ENCODE peak calls at places on chromosomes 3 and 15, in five cellular contexts. X is T-helper 17 cell, G is upper lobe of right lung, Y is Panc1, L is aorta. I is an unnamed sample.

GRCh38 chr15:79450648-79451047 is 18.5 kb downstream of the MINAR1 start:
- ATAC-seq in X (no peak), G (no peak), Y (no peak), L (no peak), I (no peak)

GRCh38 chr15:53716909-53717878 is 42.3 kb downstream of the WDR72 start:
- ATAC-seq in X (no peak), G (no peak), Y (no peak), L (no peak), I (no peak)

GRCh38 chr15:69141286-69141701 is 19.1 kb upstream of the GLCE start:
- ATAC-seq in X (no peak), G (no peak), Y (peak), L (no peak), I (no peak)

GRCh38 chr3:140196970-140197369 is 262.0 kb downstream of the CLSTN2 start:
- ATAC-seq in X (no peak), G (no peak), Y (no peak), L (no peak), I (no peak)

GRCh38 chr3:138296639-138297038 is 33.0 kb downstream of the NME9 start:
- ATAC-seq in X (peak), G (no peak), Y (no peak), L (no peak), I (peak)

GRCh38 chr3:42772670-42773408 is at the start of gene CCDC13:
- ATAC-seq in X (peak), G (peak), Y (peak), L (peak), I (peak)

GRCh38 chr3:110180733-110181132 is 843.4 kb upstream of the DPPA4 start:
- ATAC-seq in X (no peak), G (no peak), Y (no peak), L (peak), I (no peak)

GRCh38 chr3:72265250-72265649 is 480.3 kb upstream of the PROK2 start:
- ATAC-seq in X (no peak), G (no peak), Y (no peak), L (no peak), I (no peak)

GRCh38 chr3:87250009-87250408 is 22.9 kb downstream of the CHMP2B start:
- ATAC-seq in X (no peak), G (no peak), Y (no peak), L (no peak), I (no peak)